ENCODE peak calls at places on chromosome 13, in five cellular contexts. L, O, C, F and T are unnamed samples.

GRCh38 chr13:79435549-79435948 is 29.5 kb upstream of the RBM26 start:
- DNase-seq in L (no peak), C (peak), O (no peak), F (peak), T (no peak)

GRCh38 chr13:72383646-72384045 is 343.8 kb downstream of the MZT1 start:
- DNase-seq in C (no peak), F (no peak), O (no peak), L (no peak), T (no peak)

GRCh38 chr13:97344250-97345175 is 89.5 kb upstream of the RAP2A start:
- DNase-seq in O (peak), F (peak), L (peak), C (peak), T (peak)

GRCh38 chr13:35549481-35549880 is 73.0 kb upstream of the MAB21L1 start:
- DNase-seq in C (peak), O (no peak), L (no peak), F (peak), T (no peak)

GRCh38 chr13:88188986-88189385 is 517.8 kb downstream of the SLITRK5 start:
- DNase-seq in F (no peak), C (no peak), L (no peak), O (no peak), T (no peak)

GRCh38 chr13:38636106-38636505 is 50.8 kb upstream of the FREM2 start:
- DNase-seq in O (no peak), C (no peak), F (no peak), L (no peak), T (no peak)

GRCh38 chr13:109256866-109257760 is 529.3 kb downstream of the IRS2 start:
- DNase-seq in C (peak), O (no peak), L (no peak), F (peak), T (no peak)

GRCh38 chr13:80086304-80086721 is 254.6 kb downstream of the SPRY2 start:
- DNase-seq in L (no peak), O (no peak), F (peak), C (peak), T (no peak)

GRCh38 chr13:33108620-33109019 is 92.4 kb downstream of the KL start:
- DNase-seq in F (peak), L (no peak), C (peak), O (no peak), T (no peak)

GRCh38 chr13:34179481-34179880 is 361.5 kb downstream of the RFC3 start:
- DNase-seq in L (no peak), C (peak), F (peak), O (no peak), T (no peak)

GRCh38 chr13:39052944-39053343 is 14.7 kb downstream of the NHLRC3 start:
- DNase-seq in L (no peak), C (no peak), O (no peak), F (no peak), T (no peak)

GRCh38 chr13:32938907-32939306 is 77.3 kb upstream of the KL start:
- DNase-seq in O (no peak), L (no peak), C (peak), F (peak), T (no peak)

GRCh38 chr13:97122381-97122996 is 99.6 kb upstream of the MBNL2 start:
- DNase-seq in C (peak), O (no peak), F (peak), L (no peak), T (no peak)

GRCh38 chr13:110799246-110800236 is 86.0 kb downstream of the ING1 start:
- DNase-seq in C (peak), L (no peak), O (no peak), F (peak), T (no peak)
- H3K4me3 ChIP-seq in C (peak), L (no peak), O (no peak), F (peak), T (no peak)

DNA sequence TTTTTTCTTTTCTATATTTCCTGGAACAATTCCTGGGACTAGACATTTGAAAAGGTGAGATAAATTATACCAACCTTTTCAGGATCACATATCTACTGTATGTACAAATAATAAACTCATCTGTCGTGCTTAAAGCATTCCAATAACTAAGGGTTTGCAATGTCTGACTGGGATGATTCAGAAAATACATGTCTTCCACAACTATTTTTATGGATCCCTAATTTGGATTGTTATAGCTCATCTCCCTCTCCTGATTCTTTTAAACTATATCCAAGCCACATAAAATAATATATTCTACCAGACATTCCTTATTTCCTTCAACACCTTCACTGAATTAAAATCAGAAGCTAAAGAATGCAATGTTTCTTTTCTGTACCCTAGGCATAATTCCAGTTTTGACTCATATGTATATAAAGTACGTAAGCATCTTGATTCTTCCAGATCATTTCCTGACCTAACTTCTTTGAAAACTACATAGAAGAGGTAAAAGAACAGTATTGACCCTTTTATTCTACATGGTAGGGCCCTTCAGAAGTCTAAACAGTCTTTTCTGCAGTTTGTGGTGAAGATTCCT is 420.4 kb downstream of the EFNB2 start:
- DNase-seq in F (peak), O (no peak), C (peak), L (no peak), T (no peak)
- H3K4me3 ChIP-seq in F (no peak), O (no peak), C (no peak), L (no peak), T (no peak)

DNA sequence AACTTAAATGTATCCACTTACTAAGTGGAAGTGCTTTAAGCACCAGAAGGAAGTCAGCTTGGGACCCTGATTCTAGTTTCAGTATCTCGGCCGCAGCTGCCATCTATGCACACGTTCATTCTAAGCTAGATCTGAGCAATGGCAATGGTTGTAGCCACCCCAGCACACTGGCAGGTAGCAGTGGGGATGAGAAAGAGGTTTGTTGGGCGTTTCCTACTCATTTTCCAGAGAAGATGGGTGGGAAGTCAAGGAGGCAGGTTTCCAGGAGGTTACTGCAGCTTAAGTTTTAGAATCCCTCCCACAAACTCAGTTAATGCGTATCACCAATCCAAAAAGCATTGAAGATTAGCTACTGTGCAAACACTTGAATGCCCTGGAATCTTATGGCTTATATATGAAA is 114.2 kb upstream of the TSC22D1 start:
- DNase-seq in L (no peak), C (no peak), F (no peak), O (no peak), T (no peak)
- H3K4me3 ChIP-seq in L (no peak), C (no peak), F (no peak), O (no peak), T (no peak)

GRCh38 chr13:46402178-46402577 is 15.1 kb upstream of the RUBCNL start:
- DNase-seq in C (no peak), F (no peak), O (no peak), L (no peak), T (no peak)

GRCh38 chr13:46401432-46401831 is 14.4 kb upstream of the RUBCNL start:
- DNase-seq in F (no peak), C (no peak), L (no peak), O (no peak), T (no peak)

GRCh38 chr13:46403851-46404731 is 17.0 kb upstream of the RUBCNL start:
- DNase-seq in C (no peak), F (no peak), O (no peak), L (no peak), T (no peak)

GRCh38 chr13:46404732-46405097 is 17.7 kb upstream of the RUBCNL start:
- DNase-seq in L (no peak), C (no peak), F (no peak), O (no peak), T (no peak)

DNA sequence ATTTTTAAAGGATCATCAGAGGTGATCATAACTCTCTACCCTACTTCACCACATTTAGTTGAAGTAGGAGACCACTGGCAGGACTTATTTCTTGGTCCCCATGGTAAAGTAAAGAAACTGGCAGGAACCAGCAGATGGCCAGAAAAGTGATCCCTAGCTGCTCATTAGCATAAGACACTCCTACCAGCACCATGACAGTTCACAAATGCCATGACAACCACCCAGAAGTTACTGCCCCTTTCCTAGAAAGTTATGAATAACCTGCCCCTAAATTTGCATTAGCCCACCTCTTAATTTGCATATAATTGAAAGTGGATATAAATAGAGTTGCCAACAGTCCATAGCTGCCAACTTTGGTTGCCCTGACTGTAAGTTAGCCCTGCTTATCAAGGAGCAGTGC is 18.4 kb upstream of the RUBCNL start:
- DNase-seq in O (no peak), C (no peak), F (no peak), L (no peak), T (no peak)
- H3K4me3 ChIP-seq in O (no peak), C (no peak), F (no peak), L (no peak), T (no peak)

DNA sequence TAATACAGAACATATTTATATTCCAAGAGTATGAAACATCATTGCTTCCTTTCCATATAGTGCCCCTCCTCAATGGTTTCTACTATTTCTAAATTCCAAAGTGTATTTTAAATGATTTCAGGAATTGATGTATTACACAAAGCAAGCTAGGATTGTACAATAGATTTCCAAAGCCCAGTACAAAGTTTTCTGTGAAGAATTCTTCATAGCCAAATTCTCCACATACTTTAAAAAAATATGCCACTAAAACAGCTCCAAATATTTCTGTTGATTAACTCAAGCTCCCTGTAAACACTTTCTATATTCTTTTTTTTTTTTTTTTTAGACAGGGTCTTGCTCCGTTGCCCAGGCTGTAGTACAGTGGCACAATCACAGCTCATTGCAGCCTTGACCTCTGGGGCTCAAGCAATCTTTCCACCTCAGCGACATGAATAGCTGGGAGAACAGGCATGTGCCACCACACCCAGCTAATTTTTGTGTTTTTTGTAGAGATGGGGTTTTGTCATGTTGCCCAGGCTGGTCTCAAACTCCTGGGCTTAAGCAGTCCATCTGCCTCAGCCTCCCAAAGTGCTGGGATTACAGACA is 50.6 kb downstream of the ELF1 start:
- DNase-seq in C (no peak), L (no peak), F (peak), O (no peak), T (no peak)
- H3K4me3 ChIP-seq in C (no peak), L (no peak), F (no peak), O (no peak), T (no peak)

DNA sequence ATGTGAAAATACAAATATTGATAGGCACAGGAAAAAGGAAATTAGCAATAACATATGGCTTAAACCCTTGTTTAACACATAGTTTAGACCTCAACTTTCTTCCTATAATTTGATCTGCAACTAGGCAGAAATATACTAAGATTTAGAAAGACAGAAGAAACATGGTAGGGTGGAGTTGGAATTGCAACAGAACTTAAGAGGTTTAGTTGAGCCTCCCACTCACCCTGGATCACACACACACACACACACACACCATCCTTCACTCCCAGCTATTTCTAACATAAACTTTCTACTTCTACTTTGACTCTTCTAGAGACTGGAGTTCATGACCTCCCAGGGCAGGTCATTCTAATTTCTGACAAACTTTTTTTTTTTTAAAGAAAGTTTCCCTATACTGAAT is 47.4 kb downstream of the FLT3 start:
- DNase-seq in L (no peak), F (no peak), C (no peak), O (no peak), T (no peak)
- H3K4me3 ChIP-seq in L (no peak), F (no peak), C (no peak), O (no peak), T (no peak)

DNA sequence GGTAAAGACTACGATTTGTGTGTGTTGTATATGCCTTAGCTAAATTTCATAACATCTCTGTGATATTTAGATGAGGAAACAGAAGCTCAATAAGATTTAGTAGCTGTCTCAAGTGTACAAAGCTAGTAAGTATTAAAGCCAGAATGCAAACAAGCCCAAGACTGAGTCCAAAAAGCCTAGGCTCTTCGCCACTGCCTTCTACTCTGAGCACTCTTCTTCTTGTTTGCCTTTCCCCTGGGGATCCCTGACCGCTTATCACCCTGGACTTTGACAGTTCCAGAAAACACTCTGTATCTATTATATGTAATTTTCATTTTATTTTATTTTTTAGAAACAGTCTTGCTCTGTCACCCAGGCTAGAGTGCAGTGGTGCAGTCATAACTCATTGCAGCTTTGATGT is 5.8 kb downstream of the TM9SF2 start:
- DNase-seq in L (no peak), O (no peak), F (no peak), C (no peak), T (no peak)
- H3K4me3 ChIP-seq in L (no peak), O (no peak), F (no peak), C (no peak), T (no peak)

GRCh38 chr13:40662866-40663265 is 3.6 kb downstream of the FOXO1 start:
- DNase-seq in L (no peak), C (peak), O (no peak), F (no peak), T (no peak)
- H3K4me3 ChIP-seq in L (no peak), C (no peak), O (no peak), F (no peak), T (no peak)